ENCODE peak calls at places on chromosomes 11 and 22, in seven cellular contexts. L, R, Q, K, C, Y and J are unnamed samples.

GRCh38 chr11:111795333-111795985 is 29.3 kb upstream of the PPP2R1B start:
- DNase-seq in R (no peak), L (no peak), Q (no peak), Y (no peak), C (no peak), K (no peak), J (no peak)

GRCh38 chr11:111765984-111766833 is at the start of gene PPP2R1B:
- DNase-seq in K (peak), C (peak), L (peak), Y (peak), Q (peak), R (peak), J (peak)

GRCh38 chr11:70807195-70807543 is 408.8 kb downstream of the CTTN start:
- DNase-seq in Q (no peak), K (no peak), Y (no peak), R (no peak), L (peak), C (no peak), J (no peak)

GRCh38 chr22:33302049-33302545 is 243.9 kb upstream of the SYN3 start:
- DNase-seq in C (peak), Y (peak), K (peak), Q (peak), L (peak), R (no peak), J (peak)

GRCh38 chr11:125724125-125724524 is 22.0 kb upstream of the PATE1 start:
- DNase-seq in R (no peak), K (no peak), L (no peak), Q (no peak), Y (no peak), C (no peak), J (no peak)

GRCh38 chr22:23563111-23563510 is 17.0 kb downstream of the IGLL1 start:
- DNase-seq in C (no peak), L (peak), Y (no peak), K (no peak), R (no peak), Q (no peak), J (no peak)

GRCh38 chr11:134466035-134466908 is 54.2 kb upstream of the B3GAT1 start:
- DNase-seq in R (no peak), C (no peak), L (no peak), Q (no peak), Y (no peak), K (no peak), J (no peak)

GRCh38 chr11:45374632-45375031 is 88.5 kb upstream of the SYT13 start:
- DNase-seq in Y (no peak), R (no peak), L (no peak), K (no peak), Q (no peak), C (no peak), J (no peak)

GRCh38 chr11:45332486-45332934 is 46.4 kb upstream of the SYT13 start:
- DNase-seq in L (no peak), C (peak), K (no peak), Q (no peak), R (peak), Y (no peak), J (no peak)

GRCh38 chr11:2422461-2423156 is 21.7 kb downstream of the TRPM5 start:
- DNase-seq in L (peak), Y (no peak), C (no peak), R (no peak), K (no peak), Q (peak), J (no peak)

GRCh38 chr22:45376009-45376408 is 37.4 kb downstream of the SMC1B start:
- DNase-seq in L (no peak), R (no peak), C (no peak), Q (no peak), K (no peak), Y (no peak), J (no peak)

GRCh38 chr22:20290578-20291248 is 22.6 kb upstream of the RTN4R start:
- DNase-seq in L (no peak), C (no peak), R (no peak), K (no peak), Q (no peak), Y (no peak), J (no peak)